ENCODE peak calls at places on chromosomes 5 and 9, in six cellular contexts. O, N, G, H, W and Q are unnamed samples.

GRCh38 chr5:98999631-99000030 is 70.8 kb upstream of the CHD1 start:
- DNase-seq in W (no peak), N (no peak), O (no peak), G (no peak), H (no peak), Q (no peak)

GRCh38 chr5:115168829-115169391 is 798 bp downstream of the TRIM36 start:
- DNase-seq in W (peak), G (peak), O (no peak), N (no peak), H (no peak), Q (peak)

GRCh38 chr5:10352404-10353240 is 873 bp upstream of the MARCHF6 start:
- DNase-seq in W (no peak), O (no peak), H (no peak), G (peak), N (peak), Q (peak)

GRCh38 chr5:75351058-75351926 is 14.3 kb downstream of the HMGCR start:
- DNase-seq in O (no peak), N (no peak), G (no peak), W (no peak), H (no peak), Q (no peak)

GRCh38 chr9:83062011-83062652 is 810 bp downstream of the RASEF start:
- DNase-seq in N (no peak), W (peak), H (no peak), G (peak), O (peak), Q (no peak)

GRCh38 chr5:121675932-121676331 is 175.8 kb upstream of the FTMT start:
- DNase-seq in G (no peak), O (no peak), H (no peak), W (no peak), N (no peak), Q (no peak)

GRCh38 chr5:97383996-97384395 is 200.9 kb upstream of the RIOK2 start:
- DNase-seq in N (no peak), W (no peak), H (peak), G (no peak), O (no peak), Q (no peak)

GRCh38 chr5:180394031-180394636 is 41.0 kb upstream of the GFPT2 start:
- DNase-seq in N (no peak), G (no peak), W (no peak), O (no peak), H (no peak), Q (no peak)

GRCh38 chr5:57494104-57495098 is 11.8 kb upstream of the ACTBL2 start:
- DNase-seq in W (peak), O (no peak), H (peak), N (peak), G (peak), Q (no peak)

GRCh38 chr5:124876564-124876963 is 130.1 kb upstream of the ZNF608 start:
- DNase-seq in W (no peak), G (no peak), O (no peak), H (no peak), N (no peak), Q (no peak)

GRCh38 chr9:107751522-107752235 is 262.1 kb upstream of the KLF4 start:
- DNase-seq in G (peak), H (peak), O (no peak), N (no peak), W (peak), Q (peak)

GRCh38 chr9:23088932-23089364 is 642.3 kb downstream of the DMRTA1 start:
- DNase-seq in N (no peak), W (peak), O (no peak), H (peak), G (no peak), Q (no peak)

GRCh38 chr5:133610489-133611356 is 1.6 kb downstream of the FSTL4 start:
- DNase-seq in G (peak), O (peak), W (peak), H (peak), N (peak), Q (peak)

GRCh38 chr9:129838707-129839259 is 3.5 kb downstream of the USP20 start:
- DNase-seq in G (no peak), N (peak), H (peak), W (no peak), O (no peak), Q (no peak)

GRCh38 chr5:130110333-130110732 is 206.1 kb downstream of the CHSY3 start:
- DNase-seq in H (no peak), W (no peak), O (no peak), G (no peak), N (no peak), Q (no peak)

GRCh38 chr5:160378325-160378724 is 7.9 kb upstream of the C1QTNF2 start:
- DNase-seq in N (no peak), W (no peak), O (no peak), H (no peak), G (no peak), Q (no peak)

GRCh38 chr9:621199-621860 is 220.2 kb upstream of the DMRT1 start:
- DNase-seq in W (no peak), G (no peak), H (peak), N (no peak), O (no peak), Q (no peak)

GRCh38 chr9:107588393-107588792 is 98.8 kb upstream of the KLF4 start:
- DNase-seq in G (peak), W (no peak), O (no peak), N (no peak), H (no peak), Q (no peak)

GRCh38 chr5:154196955-154197652 is 6.6 kb downstream of the GALNT10 start:
- DNase-seq in H (peak), O (no peak), N (no peak), G (no peak), W (no peak), Q (no peak)

GRCh38 chr9:92236915-92237314 is 56.6 kb downstream of the IARS1 start:
- DNase-seq in O (no peak), N (no peak), W (no peak), H (no peak), G (no peak), Q (no peak)

GRCh38 chr9:95025213-95026170 is 292.0 kb downstream of the FANCC start:
- DNase-seq in G (peak), W (peak), H (peak), O (no peak), N (no peak), Q (no peak)

DNA sequence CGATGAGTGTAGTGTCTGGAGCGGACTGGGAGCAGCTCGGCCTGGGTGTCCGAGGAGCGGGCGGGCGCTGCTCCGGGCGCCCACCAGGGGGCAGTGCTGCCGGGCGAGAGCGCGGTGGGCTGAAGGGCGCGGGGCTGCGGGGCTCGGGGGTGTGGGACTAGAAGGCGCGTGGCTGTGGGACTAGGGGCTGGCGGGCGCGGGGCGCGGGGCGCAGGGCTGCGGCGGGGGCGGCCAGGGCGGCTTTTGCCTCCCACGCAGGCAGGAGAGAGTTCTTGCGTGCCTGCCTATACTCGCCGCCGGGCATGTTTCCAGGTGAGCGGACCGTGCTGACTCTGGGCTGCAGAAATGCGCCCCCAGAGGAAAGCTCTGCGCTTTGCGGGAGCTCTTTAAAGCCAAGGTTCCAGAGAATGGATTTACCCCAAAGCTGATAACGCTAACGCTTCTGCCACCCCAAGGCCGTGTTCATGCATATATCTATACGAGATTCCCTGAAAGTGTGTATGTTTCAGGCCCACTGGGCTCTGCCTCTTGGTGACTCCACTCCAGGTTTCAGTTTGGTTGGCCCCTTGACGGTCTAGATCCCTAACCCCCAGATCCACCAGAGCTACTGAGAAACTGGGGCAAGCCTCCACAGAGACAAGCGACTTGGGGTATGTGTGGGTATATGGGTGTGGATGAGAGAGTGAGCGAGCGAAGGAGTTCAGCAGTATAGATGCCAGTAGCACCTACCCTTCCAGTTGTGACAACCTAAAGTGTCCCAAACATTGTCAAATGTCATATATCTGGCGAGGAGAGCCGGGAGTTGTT is 56.2 kb downstream of the ACER2 start:
- DNase-seq in W (peak), N (peak), H (peak), G (peak), O (peak), Q (peak)
- TF ChIP-seq CTCF in W (peak), N (peak), H (peak), G (peak), O (peak), Q (peak)

GRCh38 chr5:4563400-4563799 is 576.7 kb upstream of the ADAMTS16 start:
- DNase-seq in O (no peak), N (no peak), W (no peak), H (peak), G (no peak), Q (no peak)
- TF ChIP-seq CTCF in O (peak), N (no peak), W (no peak), H (peak), G (no peak), Q (no peak)

DNA sequence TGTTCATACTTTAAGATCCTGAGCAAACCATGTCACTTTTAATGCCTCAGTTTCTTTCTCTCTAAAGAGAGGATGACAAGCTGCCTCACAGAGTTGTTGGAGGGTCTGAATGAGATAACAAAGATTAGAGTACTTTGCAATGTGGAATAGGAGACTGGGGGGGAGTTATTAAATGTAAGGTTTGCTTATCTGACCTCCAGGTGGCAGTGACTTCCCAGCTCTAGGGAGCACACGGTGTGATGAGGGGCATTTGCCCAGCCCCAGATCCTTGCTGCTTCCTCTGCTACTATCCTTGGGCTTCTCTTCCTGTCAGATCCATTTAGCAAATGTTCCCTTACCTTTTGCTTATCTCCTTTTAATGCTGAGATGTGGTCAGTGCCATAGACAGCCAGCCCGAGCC is 30.7 kb downstream of the ENHO start:
- DNase-seq in W (no peak), N (no peak), G (no peak), O (no peak), H (no peak), Q (no peak)
- TF ChIP-seq CTCF in W (no peak), N (no peak), G (no peak), O (no peak), H (no peak), Q (no peak)

GRCh38 chr9:34328983-34329832 is at the start of the genes KIF24 and NUDT2:
- DNase-seq in O (peak), H (peak), W (peak), G (peak), N (peak), Q (peak)
- TF ChIP-seq CTCF in O (no peak), H (peak), W (no peak), G (no peak), N (no peak), Q (no peak)

GRCh38 chr9:133665096-133665495 is 28.9 kb downstream of the DBH start:
- DNase-seq in O (no peak), G (no peak), N (no peak), W (no peak), H (no peak), Q (no peak)

GRCh38 chr9:133665535-133665934 is 29.4 kb downstream of the DBH start:
- DNase-seq in G (no peak), O (no peak), N (no peak), W (no peak), H (no peak), Q (no peak)

GRCh38 chr9:133666387-133666786 is 30.2 kb downstream of the DBH start:
- DNase-seq in H (no peak), G (no peak), N (no peak), W (no peak), O (no peak), Q (no peak)

GRCh38 chr9:133664173-133664572 is 28.0 kb downstream of the DBH start:
- DNase-seq in W (no peak), H (no peak), O (no peak), N (no peak), G (no peak), Q (no peak)

GRCh38 chr9:133664651-133665050 is 28.5 kb downstream of the DBH start:
- DNase-seq in W (no peak), H (no peak), G (no peak), N (no peak), O (no peak), Q (no peak)
- TF ChIP-seq CTCF in W (no peak), H (no peak), G (no peak), N (no peak), O (no peak), Q (peak)

DNA sequence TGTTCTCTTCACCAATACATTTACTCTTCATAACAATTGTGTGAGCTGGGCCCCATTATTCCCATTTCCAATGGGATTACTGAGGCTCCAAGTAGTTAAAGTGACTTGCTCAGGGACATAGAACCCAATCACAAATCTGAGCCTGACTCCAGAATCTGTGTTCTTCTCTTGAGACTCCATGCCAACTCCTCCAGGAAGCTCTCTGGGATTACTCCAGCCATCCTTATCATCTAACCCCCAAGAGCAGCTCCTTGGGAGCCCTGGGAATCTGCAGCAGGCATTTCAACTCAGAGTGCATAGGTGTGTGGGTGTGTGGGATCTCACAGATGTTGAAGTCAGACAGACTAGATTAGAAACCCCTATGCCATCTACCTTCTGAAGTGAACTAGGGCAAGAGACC is 131.4 kb upstream of the BOD1 start:
- DNase-seq in W (no peak), G (no peak), N (no peak), O (no peak), H (no peak), Q (no peak)
- TF ChIP-seq CTCF in W (no peak), G (no peak), N (no peak), O (no peak), H (no peak), Q (no peak)

GRCh38 chr5:132489871-132490483 is 596 bp downstream of the IRF1 start:
- DNase-seq in W (no peak), G (peak), O (peak), H (peak), N (peak), Q (peak)
- TF ChIP-seq CTCF in W (peak), G (no peak), O (peak), H (peak), N (no peak), Q (peak)

GRCh38 chr5:4523038-4523437 is 617.1 kb upstream of the ADAMTS16 start:
- DNase-seq in W (no peak), O (no peak), H (no peak), N (no peak), G (no peak), Q (no peak)

GRCh38 chr5:4518924-4519660 is 621.0 kb upstream of the ADAMTS16 start:
- DNase-seq in H (no peak), N (no peak), O (no peak), W (no peak), G (no peak), Q (no peak)

GRCh38 chr5:4520557-4520956 is 619.6 kb upstream of the ADAMTS16 start:
- DNase-seq in N (no peak), O (no peak), G (no peak), W (no peak), H (no peak), Q (no peak)
- TF ChIP-seq CTCF in N (no peak), O (no peak), G (no peak), W (no peak), H (no peak), Q (no peak)

GRCh38 chr9:126049896-126050604 is 276.6 kb upstream of the MVB12B start:
- DNase-seq in G (no peak), O (no peak), N (no peak), H (no peak), W (no peak), Q (no peak)

GRCh38 chr9:126050605-126050990 is 276.0 kb upstream of the MVB12B start:
- DNase-seq in N (no peak), G (no peak), H (no peak), O (no peak), W (no peak), Q (no peak)

GRCh38 chr9:126052791-126053190 is 273.8 kb upstream of the MVB12B start:
- DNase-seq in N (no peak), W (no peak), G (no peak), O (no peak), H (no peak), Q (no peak)

GRCh38 chr9:126053913-126054312 is 272.7 kb upstream of the MVB12B start:
- DNase-seq in W (no peak), H (no peak), G (no peak), O (no peak), N (no peak), Q (no peak)

DNA sequence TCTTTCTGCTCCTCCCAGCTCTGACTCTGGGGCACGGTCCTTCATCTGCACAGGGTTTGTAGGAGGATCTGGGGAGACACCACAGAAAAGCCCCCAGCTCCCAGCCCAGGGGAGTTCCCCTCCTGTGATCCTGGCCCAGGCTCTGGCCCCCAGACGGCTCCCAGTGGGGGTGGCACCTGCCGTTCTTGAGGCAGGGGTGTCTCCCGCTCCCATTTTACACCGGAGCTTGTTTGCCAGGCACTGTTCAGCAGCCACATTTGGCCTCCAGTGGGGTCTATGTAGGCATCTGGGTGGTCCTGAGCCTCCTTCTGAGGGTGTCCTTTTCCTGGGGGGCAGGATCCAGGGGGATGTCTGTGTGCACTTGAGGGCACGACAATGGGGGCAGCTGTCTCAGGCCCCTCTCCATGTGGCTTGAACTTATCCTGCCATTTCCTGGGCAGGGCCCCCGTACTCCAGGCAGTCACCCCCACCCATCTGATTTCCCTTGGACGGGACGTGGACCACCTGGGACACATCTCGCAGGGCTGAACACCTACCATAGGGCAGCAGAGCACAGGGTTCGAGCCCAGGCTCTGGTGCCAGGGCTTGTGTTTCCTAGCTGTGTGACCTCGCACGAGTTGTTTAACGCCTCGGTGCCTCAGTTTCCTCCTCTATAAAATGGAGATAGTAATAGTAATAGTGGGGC is 275.0 kb upstream of the MVB12B start:
- DNase-seq in N (no peak), W (no peak), O (no peak), G (no peak), H (no peak), Q (no peak)
- TF ChIP-seq CTCF in N (no peak), W (no peak), O (no peak), G (no peak), H (no peak), Q (no peak)